ENCODE peak calls at places on chromosomes 12 and 14, in four cellular contexts. S is cardiac muscle cell; I is stimulated activated CD8-positive, alpha-beta memory T cell treated with anti-CD3 and anti-CD28 coated beads, Interleukin-4, amount 100 ng/mL, for 24 hours; X is LoVo. D is an unnamed sample.

GRCh38 chr14:61965030-61965745 is 203.0 kb downstream of the SNAPC1 start:
- DNase-seq in S (peak; percentile 77), I (no peak), X (peak; percentile 12), D (peak; percentile 11)

GRCh38 chr12:5043589-5044419 is at the start of gene KCNA5:
- DNase-seq in S (peak; percentile 3), I (no peak), X (no peak), D (peak; percentile 31)

GRCh38 chr12:19507823-19508222 is 68.5 kb downstream of the AEBP2 start:
- DNase-seq in S (peak; percentile 64), I (no peak), X (no peak), D (peak; percentile 37)

GRCh38 chr14:56172571-56172971 is 54.4 kb downstream of the PELI2 start:
- DNase-seq in S (peak; percentile 82), I (no peak), X (no peak), D (peak; percentile 2)

GRCh38 chr14:54440454-54440853 is 720 bp downstream of the CNIH1 start:
- DNase-seq in S (peak; percentile 25), I (no peak), X (no peak), D (no peak)

GRCh38 chr14:100290607-100291304 is 15.5 kb downstream of the SLC25A29 start:
- DNase-seq in S (no peak), I (no peak), X (no peak), D (no peak)

GRCh38 chr12:4286228-4286627 is 12.7 kb downstream of the CCND2 start:
- DNase-seq in S (no peak), I (no peak), X (no peak), D (peak; percentile 55)

GRCh38 chr12:108826115-108826806 is 31.1 kb downstream of the SSH1 start:
- DNase-seq in S (peak; percentile 94), I (no peak), X (no peak), D (peak; percentile 76)

GRCh38 chr12:53122961-53123468 is 19.7 kb downstream of the SOAT2 start:
- DNase-seq in S (peak; percentile 64), I (no peak), X (no peak), D (no peak)

GRCh38 chr14:89015016-89015415 is 190.6 kb downstream of the TTC8 start:
- DNase-seq in S (peak; percentile 35), I (no peak), X (no peak), D (no peak)

D was measured in NB4.